ENCODE peak calls at places on chromosome 1, in six cellular contexts. E is HT1080; J is germinal center; N is activated CD4-positive, alpha-beta T cell treated with anti-CD3 and anti-CD28 coated beads, Interleukin-2, amount 10 ng/mL, durations not matched to agents 7 days and 5 days; Q is effector memory CD8-positive, alpha-beta T cell; D is stimulated activated CD4-positive, alpha-beta T cell treated with anti-CD3 and anti-CD28 coated beads, TNF-alpha, amount 100 ng/mL, for 1 hour. Y is an unnamed sample.

GRCh38 chr1:109266965-109267364 is 16.0 kb downstream of the PSRC1 start:
- DNase-seq in E (peak; percentile 79), J (no peak), N (no peak), Q (no peak), D (no peak), Y (no peak)

GRCh38 chr1:16189921-16190499 is 22.4 kb downstream of the ARHGEF19 start:
- DNase-seq in E (no peak), J (no peak), N (no peak), Q (no peak), D (no peak), Y (no peak)

GRCh38 chr1:115429884-115430283 is 91.8 kb upstream of the NGF start:
- DNase-seq in E (peak; percentile 72), J (no peak), N (no peak), Q (no peak), D (no peak), Y (no peak)

GRCh38 chr1:196535727-196536126 is 72.5 kb downstream of the KCNT2 start:
- DNase-seq in E (peak; percentile 68), J (no peak), N (no peak), Q (no peak), D (no peak), Y (no peak)

GRCh38 chr1:174965006-174965971 is 34.5 kb upstream of the CACYBP start:
- DNase-seq in E (no peak), J (no peak), N (peak; percentile 33), Q (peak; percentile 21), D (no peak), Y (peak; percentile 62)

GRCh38 chr1:206020393-206021007 is 3.2 kb downstream of the CTSE start:
- DNase-seq in E (no peak), J (no peak), N (no peak), Q (no peak), D (no peak), Y (no peak)

GRCh38 chr1:159790237-159790917 is 9.6 kb downstream of the DUSP23 start:
- DNase-seq in E (peak; percentile 37), J (peak; percentile 35), N (no peak), Q (no peak), D (no peak), Y (no peak)

GRCh38 chr1:168064216-168064615 is 72.5 kb downstream of the GPR161 start:
- DNase-seq in E (no peak), J (no peak), N (no peak), Q (no peak), D (no peak), Y (no peak)